ENCODE peak calls at places on chromosomes 4 and X, in nine cellular contexts. One of them, this sample, is unnamed.
A peak's percentile ranks its signal among the peaks of the same experiment; 100 is the strongest.

GRCh38 chr4:32858971-32859370 is 2138.8 kb downstream of the PCDH7 start:
- DNase-seq in HCEC 1CT: peak; percentile 0
- DNase-seq in LoVo: peak; percentile 18
- DNase-seq in left ventricle myocardium inferior: no peak
- DNase-seq in CD8-positive, alpha-beta memory T cell: no peak
- DNase-seq in AG09319: peak; percentile 4
- DNase-seq in T1000: peak; percentile 21
- DNase-seq in OCI-M1: peak; percentile 33
- DNase-seq in ELF-1: no peak
- DNase-seq in this sample: no peak

GRCh38 chr4:182486895-182487294 is 243.7 kb downstream of the TENM3 start:
- DNase-seq in HCEC 1CT: no peak
- DNase-seq in LoVo: no peak
- DNase-seq in left ventricle myocardium inferior: no peak
- DNase-seq in CD8-positive, alpha-beta memory T cell: no peak
- DNase-seq in AG09319: no peak
- DNase-seq in T1000: no peak
- DNase-seq in OCI-M1: peak; percentile 29
- DNase-seq in ELF-1: no peak
- DNase-seq in this sample: no peak

GRCh38 chr4:48979897-48980579 is 6.0 kb upstream of the CWH43 start:
- DNase-seq in HCEC 1CT: peak; percentile 66
- DNase-seq in LoVo: no peak
- DNase-seq in left ventricle myocardium inferior: no peak
- DNase-seq in CD8-positive, alpha-beta memory T cell: no peak
- DNase-seq in AG09319: no peak
- DNase-seq in T1000: no peak
- DNase-seq in OCI-M1: no peak
- DNase-seq in ELF-1: no peak
- DNase-seq in this sample: no peak

GRCh38 chrX:153597351-153597750 is 1.6 kb downstream of the CCNQ start:
- DNase-seq in HCEC 1CT: no peak
- DNase-seq in LoVo: no peak
- DNase-seq in left ventricle myocardium inferior: no peak
- DNase-seq in CD8-positive, alpha-beta memory T cell: no peak
- DNase-seq in AG09319: no peak
- DNase-seq in T1000: no peak
- DNase-seq in OCI-M1: no peak
- DNase-seq in ELF-1: no peak
- DNase-seq in this sample: no peak

GRCh38 chr4:1126506-1126905 is 13.1 kb upstream of the RNF212 start:
- DNase-seq in HCEC 1CT: no peak
- DNase-seq in LoVo: no peak
- DNase-seq in left ventricle myocardium inferior: no peak
- DNase-seq in CD8-positive, alpha-beta memory T cell: no peak
- DNase-seq in AG09319: no peak
- DNase-seq in T1000: no peak
- DNase-seq in OCI-M1: no peak
- DNase-seq in ELF-1: no peak
- DNase-seq in this sample: no peak

GRCh38 chrX:9466115-9466495 is 1.2 kb downstream of the TBL1X start:
- DNase-seq in HCEC 1CT: peak; percentile 11
- DNase-seq in LoVo: peak; percentile 4
- DNase-seq in left ventricle myocardium inferior: peak; percentile 42
- DNase-seq in CD8-positive, alpha-beta memory T cell: no peak
- DNase-seq in AG09319: no peak
- DNase-seq in T1000: no peak
- DNase-seq in OCI-M1: peak; percentile 44
- DNase-seq in ELF-1: peak; percentile 70
- DNase-seq in this sample: no peak

GRCh38 chr4:38911257-38911656 is 43.7 kb downstream of the FAM114A1 start:
- DNase-seq in HCEC 1CT: no peak
- DNase-seq in LoVo: no peak
- DNase-seq in left ventricle myocardium inferior: no peak
- DNase-seq in CD8-positive, alpha-beta memory T cell: no peak
- DNase-seq in AG09319: no peak
- DNase-seq in T1000: no peak
- DNase-seq in OCI-M1: no peak
- DNase-seq in ELF-1: peak; percentile 36
- DNase-seq in this sample: no peak

GRCh38 chrX:7272301-7272700 is 124.3 kb upstream of the PUDP start:
- DNase-seq in HCEC 1CT: no peak
- DNase-seq in LoVo: no peak
- DNase-seq in left ventricle myocardium inferior: no peak
- DNase-seq in CD8-positive, alpha-beta memory T cell: no peak
- DNase-seq in AG09319: no peak
- DNase-seq in T1000: no peak
- DNase-seq in OCI-M1: no peak
- DNase-seq in ELF-1: no peak
- DNase-seq in this sample: no peak

GRCh38 chr4:186116698-186117097 is 12.2 kb downstream of the FAM149A start:
- DNase-seq in HCEC 1CT: no peak
- DNase-seq in LoVo: no peak
- DNase-seq in left ventricle myocardium inferior: no peak
- DNase-seq in CD8-positive, alpha-beta memory T cell: no peak
- DNase-seq in AG09319: no peak
- DNase-seq in T1000: no peak
- DNase-seq in OCI-M1: no peak
- DNase-seq in ELF-1: no peak
- DNase-seq in this sample: no peak

GRCh38 chr4:4862665-4863482 is 3.4 kb downstream of the MSX1 start:
- DNase-seq in HCEC 1CT: no peak
- DNase-seq in LoVo: no peak
- DNase-seq in left ventricle myocardium inferior: no peak
- DNase-seq in CD8-positive, alpha-beta memory T cell: no peak
- DNase-seq in AG09319: no peak
- DNase-seq in T1000: no peak
- DNase-seq in OCI-M1: no peak
- DNase-seq in ELF-1: peak; percentile 64
- DNase-seq in this sample: no peak

GRCh38 chrX:148049441-148049840 is 68.3 kb downstream of the FMR1NB start:
- DNase-seq in HCEC 1CT: no peak
- DNase-seq in LoVo: peak; percentile 2
- DNase-seq in left ventricle myocardium inferior: no peak
- DNase-seq in CD8-positive, alpha-beta memory T cell: no peak
- DNase-seq in AG09319: no peak
- DNase-seq in T1000: no peak
- DNase-seq in OCI-M1: peak; percentile 51
- DNase-seq in ELF-1: peak; percentile 61
- DNase-seq in this sample: peak; percentile 12

GRCh38 chrX:84363674-84364073 is 138.6 kb downstream of the HDX start:
- DNase-seq in HCEC 1CT: no peak
- DNase-seq in LoVo: no peak
- DNase-seq in left ventricle myocardium inferior: no peak
- DNase-seq in CD8-positive, alpha-beta memory T cell: no peak
- DNase-seq in AG09319: no peak
- DNase-seq in T1000: no peak
- DNase-seq in OCI-M1: peak; percentile 38
- DNase-seq in ELF-1: no peak
- DNase-seq in this sample: no peak

GRCh38 chrX:10783451-10783995 is 163.1 kb upstream of the MID1 start:
- DNase-seq in HCEC 1CT: no peak
- DNase-seq in LoVo: no peak
- DNase-seq in left ventricle myocardium inferior: no peak
- DNase-seq in CD8-positive, alpha-beta memory T cell: no peak
- DNase-seq in AG09319: no peak
- DNase-seq in T1000: no peak
- DNase-seq in OCI-M1: no peak
- DNase-seq in ELF-1: no peak
- DNase-seq in this sample: no peak

GRCh38 chrX:46298821-46299220 is 246.4 kb downstream of the ZNF674 start:
- DNase-seq in HCEC 1CT: peak; percentile 2
- DNase-seq in LoVo: no peak
- DNase-seq in left ventricle myocardium inferior: no peak
- DNase-seq in CD8-positive, alpha-beta memory T cell: no peak
- DNase-seq in AG09319: no peak
- DNase-seq in T1000: no peak
- DNase-seq in OCI-M1: no peak
- DNase-seq in ELF-1: no peak
- DNase-seq in this sample: no peak

GRCh38 chr4:4259484-4260100 is 11.6 kb upstream of the TMEM128 start:
- DNase-seq in HCEC 1CT: no peak
- DNase-seq in LoVo: no peak
- DNase-seq in left ventricle myocardium inferior: no peak
- DNase-seq in CD8-positive, alpha-beta memory T cell: no peak
- DNase-seq in AG09319: no peak
- DNase-seq in T1000: no peak
- DNase-seq in OCI-M1: peak; percentile 73
- DNase-seq in ELF-1: peak; percentile 29
- DNase-seq in this sample: no peak

This sample was measured in cerebellum.